ENCODE peak calls at places on chromosomes 3 and 15, in four cellular contexts. O is esophagus squamous epithelium, R is uterus, A is HCT116. Z is an unnamed sample.

GRCh38 chr15:30042556-30042955 is 40.2 kb upstream of the GOLGA8J start:
- DNase-seq in R (no peak), A (no peak), O (no peak), Z (no peak)

GRCh38 chr3:142549986-142550385 is 28.5 kb downstream of the ATR start:
- DNase-seq in R (no peak), O (no peak), A (no peak), Z (no peak)

GRCh38 chr3:3800076-3800448 is 831 bp downstream of the LRRN1 start:
- DNase-seq in R (peak; percentile 19), A (no peak), O (no peak), Z (no peak)

GRCh38 chr3:33441322-33441976 is 1.2 kb upstream of the UBP1 start:
- DNase-seq in A (no peak), R (no peak), O (peak; percentile 36), Z (peak; percentile 87)

GRCh38 chr3:45081506-45081905 is 55.4 kb downstream of the CLEC3B start:
- DNase-seq in R (no peak), A (no peak), O (no peak), Z (no peak)

GRCh38 chr3:190877925-190878324 is 15.4 kb upstream of the GMNC start:
- DNase-seq in A (no peak), O (no peak), R (no peak), Z (peak; percentile 41)

GRCh38 chr3:62727576-62727975 is 147.6 kb downstream of the CADPS start:
- DNase-seq in O (no peak), R (no peak), A (no peak), Z (no peak)

GRCh38 chr15:101534376-101534970 is 45.0 kb upstream of the PCSK6 start:
- DNase-seq in A (no peak), R (no peak), O (no peak), Z (no peak)

GRCh38 chr3:62688050-62688449 is 187.2 kb downstream of the CADPS start:
- DNase-seq in R (no peak), O (no peak), A (no peak), Z (no peak)

GRCh38 chr15:63597033-63597790 is at the start of gene FBXL22:
- DNase-seq in R (peak; percentile 57), O (no peak), A (no peak), Z (no peak)

GRCh38 chr15:65338366-65338765 is 33.9 kb downstream of the RNU5B-1 start:
- DNase-seq in O (no peak), R (no peak), A (no peak), Z (no peak)

GRCh38 chr15:66008920-66009572 is 139.8 kb downstream of the RAB11A start:
- DNase-seq in A (peak; percentile 34), R (no peak), O (no peak), Z (no peak)

GRCh38 chr15:27815035-27815434 is 284.1 kb downstream of the OCA2 start:
- DNase-seq in O (no peak), A (no peak), R (no peak), Z (no peak)

GRCh38 chr15:76168237-76168984 is 108.6 kb downstream of the TMEM266 start:
- DNase-seq in A (no peak), O (no peak), R (no peak), Z (no peak)

GRCh38 chr3:39208463-39209055 is 16.2 kb upstream of the XIRP1 start:
- DNase-seq in A (peak; percentile 54), O (no peak), R (no peak), Z (peak; percentile 54)

GRCh38 chr15:52107238-52107637 is 5.3 kb downstream of the BCL2L10 start:
- DNase-seq in O (no peak), A (no peak), R (no peak), Z (no peak)

GRCh38 chr15:97961067-97961954 is 808 bp downstream of the ARRDC4 start:
- DNase-seq in A (peak; percentile 1), O (no peak), R (peak; percentile 60), Z (peak; percentile 50)

GRCh38 chr3:23805881-23806321 is at the start of gene UBE2E1:
- DNase-seq in R (peak; percentile 66), O (peak; percentile 36), A (peak; percentile 10), Z (peak; percentile 69)
- TF ChIP-seq POLR2A in R (peak; percentile 22), O (no peak), A (peak; percentile 49), Z (no peak)

GRCh38 chr3:19945405-19946290 is 1.2 kb upstream of the RAB5A start:
- DNase-seq in O (no peak), R (peak; percentile 16), A (no peak), Z (no peak)

GRCh38 chr3:19946291-19946831 is 536 bp upstream of the RAB5A start:
- DNase-seq in A (no peak), O (no peak), R (no peak), Z (no peak)

GRCh38 chr3:19937459-19938362 is 3.7 kb upstream of the EFHB start:
- DNase-seq in A (no peak), R (no peak), O (no peak), Z (peak; percentile 40)

GRCh38 chr3:19940643-19941042 is 6.3 kb upstream of the RAB5A start:
- DNase-seq in A (no peak), R (no peak), O (no peak), Z (no peak)
- TF ChIP-seq POLR2A in A (no peak), R (no peak), O (no peak), Z (no peak)

GRCh38 chr3:116141724-116142123 is 303.6 kb downstream of the LSAMP start:
- DNase-seq in A (no peak), O (no peak), R (no peak), Z (no peak)

GRCh38 chr3:116140100-116140689 is 305.1 kb downstream of the LSAMP start:
- DNase-seq in A (peak; percentile 12), O (no peak), R (no peak), Z (peak; percentile 12)

GRCh38 chr3:116148881-116149530 is 296.3 kb downstream of the LSAMP start:
- DNase-seq in A (no peak), R (no peak), O (no peak), Z (no peak)

GRCh38 chr3:116150655-116151054 is 294.6 kb downstream of the LSAMP start:
- DNase-seq in O (no peak), R (no peak), A (no peak), Z (no peak)

GRCh38 chr3:116145613-116146012 is 299.7 kb downstream of the LSAMP start:
- DNase-seq in R (no peak), A (no peak), O (no peak), Z (no peak)
- TF ChIP-seq POLR2A in R (no peak), A (no peak), O (no peak), Z (no peak)

GRCh38 chr3:53222183-53222901 is 33.5 kb downstream of the TKT start:
- DNase-seq in A (no peak), R (no peak), O (no peak), Z (no peak)
- TF ChIP-seq POLR2A in A (no peak), R (no peak), O (no peak), Z (no peak)

DNA sequence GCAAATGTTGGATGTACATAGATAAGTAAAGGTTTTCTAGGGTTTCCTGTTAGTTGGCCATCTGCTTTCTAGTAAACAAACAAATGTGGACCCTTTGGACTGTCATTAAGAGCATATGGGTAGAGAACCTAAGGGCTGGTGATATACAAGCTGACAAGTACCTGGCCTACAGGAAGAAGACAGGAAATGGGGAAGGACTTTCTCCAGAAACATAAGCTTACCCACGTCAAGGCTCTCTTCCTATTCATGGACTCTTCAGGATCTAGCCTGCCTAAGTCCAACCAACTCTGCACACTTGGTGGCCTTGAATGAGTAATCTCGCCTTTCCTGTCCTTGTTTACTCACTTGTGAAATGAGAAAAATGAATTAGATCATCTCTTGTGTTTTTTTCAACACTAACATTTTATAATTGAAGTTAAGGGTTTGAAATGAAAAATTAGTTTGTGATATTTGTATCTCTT is 22.2 kb upstream of the GOLIM4 start:
- DNase-seq in R (no peak), O (no peak), A (no peak), Z (no peak)
- TF ChIP-seq POLR2A in R (no peak), O (no peak), A (no peak), Z (no peak)

GRCh38 chr3:194162070-194162678 is 26.2 kb downstream of the HES1 start:
- DNase-seq in O (no peak), R (no peak), A (no peak), Z (no peak)

GRCh38 chr3:194160158-194160557 is 24.2 kb downstream of the HES1 start:
- DNase-seq in R (no peak), O (no peak), A (no peak), Z (no peak)

GRCh38 chr3:194163697-194164096 is 27.7 kb downstream of the HES1 start:
- DNase-seq in A (no peak), R (no peak), O (no peak), Z (no peak)

GRCh38 chr3:194162817-194163584 is 27.1 kb downstream of the HES1 start:
- DNase-seq in R (no peak), A (no peak), O (no peak), Z (no peak)

DNA sequence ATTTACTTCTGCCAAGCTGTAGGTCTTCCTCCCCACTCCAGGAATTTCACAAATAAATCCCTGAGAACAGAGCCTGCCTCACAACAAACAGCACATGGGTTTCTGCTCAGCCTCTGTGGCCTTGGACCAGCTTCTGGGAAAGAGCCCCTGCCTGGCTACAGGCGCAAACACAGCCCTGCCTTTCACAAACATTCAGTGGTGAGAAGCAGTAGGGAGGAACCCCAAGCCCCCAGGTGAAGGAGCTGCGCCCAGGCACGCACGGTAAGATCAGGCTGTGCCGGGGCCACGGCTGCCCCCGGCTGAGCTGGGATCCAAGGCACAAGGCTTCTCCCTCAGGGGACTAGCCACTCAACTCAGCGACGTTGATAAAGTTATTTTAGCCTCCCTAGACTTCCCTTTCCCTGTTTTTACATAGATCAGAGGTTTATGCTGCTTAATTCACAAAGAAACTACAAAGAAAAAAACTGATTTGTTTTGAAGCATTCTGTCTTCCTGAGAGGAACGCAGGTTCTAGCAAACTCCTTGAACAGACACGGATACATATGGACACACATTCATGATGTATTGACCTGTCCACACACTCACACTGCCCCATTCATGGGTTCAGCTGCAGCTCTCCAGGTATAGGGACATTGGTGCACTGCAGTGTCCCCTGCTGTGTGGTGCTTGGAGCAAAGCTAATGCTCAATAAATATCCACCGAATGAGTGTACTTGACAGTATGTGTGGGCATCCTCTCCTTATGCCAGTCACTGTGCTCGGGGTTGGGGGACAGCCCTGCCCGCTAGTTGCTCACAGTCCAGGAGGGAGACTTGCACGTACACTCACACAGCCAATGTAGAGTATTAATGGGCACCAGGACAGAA is 25.5 kb downstream of the HES1 start:
- DNase-seq in A (no peak), O (no peak), R (no peak), Z (no peak)
- TF ChIP-seq POLR2A in A (no peak), O (no peak), R (no peak), Z (no peak)

GRCh38 chr3:120682095-120682681 is at the start of gene HGD:
- DNase-seq in O (no peak), A (no peak), R (no peak), Z (no peak)
- TF ChIP-seq POLR2A in O (no peak), A (no peak), R (no peak), Z (no peak)

DNA sequence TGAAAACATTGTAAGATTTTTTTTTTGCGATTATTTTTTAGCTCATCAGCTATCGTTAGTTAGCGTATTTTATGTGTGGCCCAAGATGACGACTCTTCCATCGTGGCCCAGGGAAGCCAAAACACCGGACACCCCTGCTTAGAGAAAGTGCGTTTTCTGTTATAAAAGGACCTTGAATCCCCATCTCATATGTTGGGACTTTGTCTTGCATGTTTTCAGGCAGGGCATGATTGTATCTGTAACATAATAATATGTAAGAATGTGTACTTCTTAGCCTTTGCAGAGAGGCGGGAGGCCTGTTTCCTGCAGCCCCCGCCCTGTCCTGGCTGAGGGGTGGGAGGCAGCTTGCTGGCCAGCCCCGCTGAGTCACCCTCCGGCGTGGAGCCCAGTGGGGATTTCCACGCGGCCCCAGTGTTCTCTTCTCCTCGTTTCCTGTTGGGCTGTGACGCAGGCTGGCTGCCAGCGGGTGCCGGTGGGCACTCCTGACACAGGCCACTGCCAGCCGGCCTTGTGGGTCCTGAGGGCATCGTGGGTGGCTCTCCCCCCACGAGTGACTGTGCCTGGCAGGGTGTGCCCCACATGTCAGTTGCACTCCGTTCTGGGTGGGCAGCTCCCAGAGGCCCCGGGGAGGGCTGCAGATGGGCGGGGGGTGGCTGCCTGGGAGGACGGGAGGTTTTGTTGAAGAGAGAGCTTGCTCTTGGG is 55.6 kb downstream of the SMAD3 start:
- DNase-seq in A (no peak), O (peak; percentile 44), R (peak; percentile 92), Z (peak; percentile 31)
- TF ChIP-seq POLR2A in A (no peak), O (no peak), R (no peak), Z (peak; percentile 27)

Z was measured in erythroblast.